ENCODE peak calls at places on chromosomes 6 and 20, in five cellular contexts. One of them, this sample, is unnamed.

GRCh38 chr20:63522981-63523611 is 2.5 kb downstream of the PPDPF start:
- DNase-seq in MCF 10A: no peak
- DNase-seq in activated T-cell treated with anti-CD3 and anti-CD28 coated beads for 48 hours: no peak
- DNase-seq in NCI-H1092 treated with DMSO at 0.1 percent for 48 hours: no peak
- DNase-seq in DMS 273 treated with DMSO at 0.1 percent for 48 hours: no peak
- DNase-seq in this sample: no peak

GRCh38 chr6:147782302-147782701 is 273.8 kb downstream of the SAMD5 start:
- DNase-seq in DMS 273 treated with DMSO at 0.1 percent for 48 hours: no peak
- DNase-seq in MCF 10A: peak
- DNase-seq in activated T-cell treated with anti-CD3 and anti-CD28 coated beads for 48 hours: no peak
- DNase-seq in NCI-H1092 treated with DMSO at 0.1 percent for 48 hours: no peak
- DNase-seq in this sample: peak

GRCh38 chr20:62393830-62394229 is 6.9 kb downstream of the RPS21 start:
- DNase-seq in DMS 273 treated with DMSO at 0.1 percent for 48 hours: no peak
- DNase-seq in MCF 10A: no peak
- DNase-seq in activated T-cell treated with anti-CD3 and anti-CD28 coated beads for 48 hours: no peak
- DNase-seq in NCI-H1092 treated with DMSO at 0.1 percent for 48 hours: no peak
- DNase-seq in this sample: no peak

GRCh38 chr20:24955045-24955444 is 6.0 kb downstream of the CST7 start:
- DNase-seq in activated T-cell treated with anti-CD3 and anti-CD28 coated beads for 48 hours: no peak
- DNase-seq in NCI-H1092 treated with DMSO at 0.1 percent for 48 hours: no peak
- DNase-seq in MCF 10A: no peak
- DNase-seq in DMS 273 treated with DMSO at 0.1 percent for 48 hours: no peak
- DNase-seq in this sample: no peak

GRCh38 chr6:54595844-54596243 is 250.7 kb upstream of the FAM83B start:
- DNase-seq in DMS 273 treated with DMSO at 0.1 percent for 48 hours: no peak
- DNase-seq in NCI-H1092 treated with DMSO at 0.1 percent for 48 hours: no peak
- DNase-seq in MCF 10A: peak
- DNase-seq in activated T-cell treated with anti-CD3 and anti-CD28 coated beads for 48 hours: no peak
- DNase-seq in this sample: no peak

GRCh38 chr6:47654255-47654654 is 44.1 kb upstream of the ADGRF4 start:
- DNase-seq in activated T-cell treated with anti-CD3 and anti-CD28 coated beads for 48 hours: no peak
- DNase-seq in NCI-H1092 treated with DMSO at 0.1 percent for 48 hours: no peak
- DNase-seq in DMS 273 treated with DMSO at 0.1 percent for 48 hours: no peak
- DNase-seq in MCF 10A: no peak
- DNase-seq in this sample: no peak

GRCh38 chr6:47714802-47715201 is 16.4 kb downstream of the ADGRF4 start:
- DNase-seq in MCF 10A: no peak
- DNase-seq in activated T-cell treated with anti-CD3 and anti-CD28 coated beads for 48 hours: no peak
- DNase-seq in DMS 273 treated with DMSO at 0.1 percent for 48 hours: no peak
- DNase-seq in NCI-H1092 treated with DMSO at 0.1 percent for 48 hours: no peak
- DNase-seq in this sample: no peak

GRCh38 chr6:83615025-83615999 is 93.6 kb downstream of the SNAP91 start:
- DNase-seq in activated T-cell treated with anti-CD3 and anti-CD28 coated beads for 48 hours: no peak
- DNase-seq in NCI-H1092 treated with DMSO at 0.1 percent for 48 hours: peak
- DNase-seq in DMS 273 treated with DMSO at 0.1 percent for 48 hours: no peak
- DNase-seq in MCF 10A: peak
- DNase-seq in this sample: no peak

GRCh38 chr6:90544085-90544484 is 42.8 kb downstream of the MAP3K7 start:
- DNase-seq in DMS 273 treated with DMSO at 0.1 percent for 48 hours: no peak
- DNase-seq in MCF 10A: no peak
- DNase-seq in activated T-cell treated with anti-CD3 and anti-CD28 coated beads for 48 hours: no peak
- DNase-seq in NCI-H1092 treated with DMSO at 0.1 percent for 48 hours: no peak
- DNase-seq in this sample: no peak